ENCODE peak calls at places on chromosomes 4 and X, in eight cellular contexts. J is ascending aorta; X is amniotic stem cell; T is NCI-H345; D is choroid plexus epithelial cell; Z is activated CD4-positive, alpha-beta T cell treated with anti-CD3 and anti-CD28 coated beads, Interleukin-2, amount 10 ng/mL, durations not matched to agents 7 days and 5 days; F is fibroblast of pulmonary artery; M is psoas muscle. L is an unnamed sample.

GRCh38 chrX:109347618-109348017 is 134.3 kb downstream of the GUCY2F start:
- DNase-seq in J (no peak), X (peak), T (no peak), D (peak), Z (no peak), F (peak), M (no peak), L (no peak)

GRCh38 chr4:15034071-15034764 is 31.9 kb downstream of the CPEB2 start:
- DNase-seq in J (no peak), X (peak), T (no peak), D (peak), Z (no peak), F (peak), M (no peak), L (no peak)

GRCh38 chr4:54539500-54540029 is 118.2 kb upstream of the KIT start:
- DNase-seq in J (no peak), X (peak), T (peak), D (peak), Z (no peak), F (peak), M (peak), L (no peak)

GRCh38 chrX:68196939-68197791 is 236.1 kb downstream of the OPHN1 start:
- DNase-seq in J (no peak), X (peak), T (peak), D (peak), Z (peak), F (peak), M (no peak), L (no peak)

GRCh38 chr4:104425003-104425402 is 69.7 kb downstream of the CXXC4 start:
- DNase-seq in J (no peak), X (no peak), T (no peak), D (no peak), Z (no peak), F (no peak), M (no peak), L (no peak)

GRCh38 chr4:25981749-25982148 is 67.7 kb downstream of the SMIM20 start:
- DNase-seq in J (no peak), X (no peak), T (no peak), D (no peak), Z (no peak), F (no peak), M (no peak), L (no peak)

GRCh38 chr4:612052-612748 is 13.2 kb upstream of the PDE6B start:
- DNase-seq in J (no peak), X (no peak), T (no peak), D (no peak), Z (no peak), F (no peak), M (no peak), L (no peak)

GRCh38 chr4:109816082-109816442 is 500 bp downstream of the GAR1 start:
- DNase-seq in J (no peak), X (no peak), T (no peak), D (no peak), Z (peak), F (no peak), M (peak), L (no peak)

GRCh38 chr4:1864076-1865008 is 6.9 kb upstream of the NSD2 start:
- DNase-seq in J (no peak), X (no peak), T (no peak), D (no peak), Z (no peak), F (no peak), M (no peak), L (no peak)

GRCh38 chrX:134836497-134836968 is 154.3 kb upstream of the SMIM10 start:
- DNase-seq in J (no peak), X (no peak), T (no peak), D (peak), Z (no peak), F (peak), M (no peak), L (no peak)

GRCh38 chr4:155005395-155006087 is 202.9 kb upstream of the NPY2R start:
- DNase-seq in J (no peak), X (no peak), T (no peak), D (peak), Z (no peak), F (peak), M (no peak), L (no peak)

GRCh38 chrX:135625995-135626394 is 87.4 kb upstream of the CT45A1 start:
- DNase-seq in J (no peak), X (no peak), T (no peak), D (peak), Z (no peak), F (peak), M (no peak), L (no peak)

GRCh38 chr4:142347241-142347640 is 498.9 kb downstream of the INPP4B start:
- DNase-seq in J (no peak), X (no peak), T (no peak), D (peak), Z (no peak), F (peak), M (no peak), L (no peak)

GRCh38 chr4:3302164-3302785 is 9.5 kb downstream of the RGS12 start:
- DNase-seq in J (no peak), X (no peak), T (no peak), D (no peak), Z (peak), F (no peak), M (no peak), L (no peak)

GRCh38 chr4:7719354-7720174 is 220.1 kb downstream of the AFAP1 start:
- DNase-seq in J (no peak), X (no peak), T (peak), D (peak), Z (peak), F (peak), M (peak), L (no peak)

GRCh38 chr4:87326460-87326859 is 3.8 kb upstream of the HSD17B13 start:
- DNase-seq in J (no peak), X (no peak), T (no peak), D (no peak), Z (no peak), F (no peak), M (no peak), L (no peak)

GRCh38 chrX:1316527-1316926 is 20.1 kb upstream of the IL3RA start:
- DNase-seq in J (peak), X (no peak), T (no peak), D (no peak), Z (no peak), F (no peak), M (peak), L (no peak)